ENCODE peak calls at places on chromosomes 12 and 14, in ten cellular contexts. One of them, this sample, is unnamed.
A peak's percentile ranks its signal among the peaks of the same experiment; 100 is the strongest.

GRCh38 chr12:95131589-95132335 is 58.3 kb upstream of the NR2C1 start:
- DNase-seq in pancreas: no peak
- DNase-seq in sigmoid colon: no peak
- DNase-seq in suprapubic skin: no peak
- DNase-seq in psoas muscle: no peak
- DNase-seq in fibroblast of pulmonary artery: peak; percentile 33
- DNase-seq in MM.1S: no peak
- DNase-seq in astrocyte: no peak
- DNase-seq in Calu3: no peak
- DNase-seq in cardiac muscle cell: no peak
- DNase-seq in this sample: no peak

GRCh38 chr12:119699199-119699765 is 31.3 kb downstream of the PRKAB1 start:
- DNase-seq in pancreas: no peak
- DNase-seq in sigmoid colon: no peak
- DNase-seq in suprapubic skin: no peak
- DNase-seq in psoas muscle: no peak
- DNase-seq in fibroblast of pulmonary artery: no peak
- DNase-seq in MM.1S: no peak
- DNase-seq in astrocyte: no peak
- DNase-seq in Calu3: no peak
- DNase-seq in cardiac muscle cell: no peak
- DNase-seq in this sample: no peak

GRCh38 chr12:116508145-116509121 is 50.7 kb upstream of the MAP1LC3B2 start:
- DNase-seq in pancreas: no peak
- DNase-seq in sigmoid colon: peak; percentile 77
- DNase-seq in suprapubic skin: no peak
- DNase-seq in psoas muscle: peak; percentile 56
- DNase-seq in fibroblast of pulmonary artery: peak; percentile 56
- DNase-seq in MM.1S: no peak
- DNase-seq in astrocyte: no peak
- DNase-seq in Calu3: no peak
- DNase-seq in cardiac muscle cell: peak; percentile 62
- DNase-seq in this sample: peak; percentile 26

GRCh38 chr12:40164034-40164433 is 58.2 kb upstream of the SLC2A13 start:
- DNase-seq in pancreas: no peak
- DNase-seq in sigmoid colon: no peak
- DNase-seq in suprapubic skin: no peak
- DNase-seq in psoas muscle: no peak
- DNase-seq in fibroblast of pulmonary artery: no peak
- DNase-seq in MM.1S: no peak
- DNase-seq in astrocyte: no peak
- DNase-seq in Calu3: no peak
- DNase-seq in cardiac muscle cell: no peak
- DNase-seq in this sample: no peak

GRCh38 chr14:96494331-96494730 is 7.9 kb upstream of the PAPOLA start:
- DNase-seq in pancreas: no peak
- DNase-seq in sigmoid colon: no peak
- DNase-seq in suprapubic skin: no peak
- DNase-seq in psoas muscle: no peak
- DNase-seq in fibroblast of pulmonary artery: no peak
- DNase-seq in MM.1S: no peak
- DNase-seq in astrocyte: no peak
- DNase-seq in Calu3: no peak
- DNase-seq in cardiac muscle cell: no peak
- DNase-seq in this sample: no peak

GRCh38 chr14:103748539-103748867 is 32.9 kb downstream of the ZFYVE21 start:
- DNase-seq in pancreas: no peak
- DNase-seq in sigmoid colon: peak; percentile 47
- DNase-seq in suprapubic skin: peak; percentile 59
- DNase-seq in psoas muscle: no peak
- DNase-seq in fibroblast of pulmonary artery: no peak
- DNase-seq in MM.1S: peak; percentile 76
- DNase-seq in astrocyte: no peak
- DNase-seq in Calu3: no peak
- DNase-seq in cardiac muscle cell: no peak
- DNase-seq in this sample: no peak

GRCh38 chr12:30985814-30986452 is 59.4 kb downstream of the TSPAN11 start:
- DNase-seq in pancreas: no peak
- DNase-seq in sigmoid colon: no peak
- DNase-seq in suprapubic skin: no peak
- DNase-seq in psoas muscle: no peak
- DNase-seq in fibroblast of pulmonary artery: peak; percentile 60
- DNase-seq in MM.1S: peak; percentile 46
- DNase-seq in astrocyte: no peak
- DNase-seq in Calu3: peak; percentile 72
- DNase-seq in cardiac muscle cell: peak; percentile 78
- DNase-seq in this sample: peak; percentile 74

GRCh38 chr12:66500841-66501240 is 178.0 kb downstream of the GRIP1 start:
- DNase-seq in pancreas: no peak
- DNase-seq in sigmoid colon: no peak
- DNase-seq in suprapubic skin: no peak
- DNase-seq in psoas muscle: no peak
- DNase-seq in fibroblast of pulmonary artery: no peak
- DNase-seq in MM.1S: peak; percentile 93
- DNase-seq in astrocyte: no peak
- DNase-seq in Calu3: no peak
- DNase-seq in cardiac muscle cell: no peak
- DNase-seq in this sample: peak; percentile 54

GRCh38 chr12:7395950-7396349 is 48.0 kb downstream of the CD163L1 start:
- DNase-seq in pancreas: no peak
- DNase-seq in sigmoid colon: no peak
- DNase-seq in suprapubic skin: no peak
- DNase-seq in psoas muscle: no peak
- DNase-seq in fibroblast of pulmonary artery: no peak
- DNase-seq in MM.1S: no peak
- DNase-seq in astrocyte: no peak
- DNase-seq in Calu3: no peak
- DNase-seq in cardiac muscle cell: no peak
- DNase-seq in this sample: no peak

GRCh38 chr14:93775744-93776143 is 12.5 kb downstream of the PRIMA1 start:
- DNase-seq in pancreas: no peak
- DNase-seq in sigmoid colon: no peak
- DNase-seq in suprapubic skin: peak; percentile 41
- DNase-seq in psoas muscle: no peak
- DNase-seq in fibroblast of pulmonary artery: no peak
- DNase-seq in MM.1S: no peak
- DNase-seq in astrocyte: no peak
- DNase-seq in Calu3: no peak
- DNase-seq in cardiac muscle cell: no peak
- DNase-seq in this sample: no peak

GRCh38 chr12:38880288-38880687 is 25.1 kb downstream of the CPNE8 start:
- DNase-seq in pancreas: no peak
- DNase-seq in sigmoid colon: no peak
- DNase-seq in suprapubic skin: no peak
- DNase-seq in psoas muscle: no peak
- DNase-seq in fibroblast of pulmonary artery: no peak
- DNase-seq in MM.1S: no peak
- DNase-seq in astrocyte: no peak
- DNase-seq in Calu3: no peak
- DNase-seq in cardiac muscle cell: no peak
- DNase-seq in this sample: no peak

GRCh38 chr14:85528080-85528881 is 1.7 kb upstream of the FLRT2 start:
- DNase-seq in pancreas: no peak
- DNase-seq in sigmoid colon: peak; percentile 66
- DNase-seq in suprapubic skin: no peak
- DNase-seq in psoas muscle: peak; percentile 38
- DNase-seq in fibroblast of pulmonary artery: peak; percentile 95
- DNase-seq in MM.1S: no peak
- DNase-seq in astrocyte: peak; percentile 85
- DNase-seq in Calu3: no peak
- DNase-seq in cardiac muscle cell: peak; percentile 76
- DNase-seq in this sample: no peak

DNA sequence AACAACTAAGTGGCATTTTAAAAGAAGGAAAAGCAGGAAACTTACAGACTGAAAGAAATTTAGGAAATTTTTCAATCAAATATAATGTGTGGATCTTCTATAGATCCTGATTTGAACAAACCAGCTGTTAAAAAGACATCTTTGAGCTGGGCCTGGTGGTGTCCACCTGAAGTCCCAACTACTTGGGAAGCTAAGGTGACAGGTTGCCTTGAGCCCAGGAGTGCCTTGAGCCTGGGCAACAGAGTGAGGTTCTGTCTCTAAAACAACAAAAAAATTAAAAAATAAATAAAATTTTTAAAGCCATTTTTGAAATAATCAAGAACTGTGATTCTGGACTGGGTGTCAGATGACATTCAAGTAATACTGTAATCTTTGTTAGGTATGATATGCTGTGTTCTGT is 7.0 kb downstream of the CKAP4 start:
- DNase-seq in pancreas: no peak
- DNase-seq in sigmoid colon: no peak
- DNase-seq in suprapubic skin: peak; percentile 15
- DNase-seq in psoas muscle: no peak
- DNase-seq in fibroblast of pulmonary artery: no peak
- DNase-seq in MM.1S: no peak
- DNase-seq in astrocyte: no peak
- DNase-seq in Calu3: no peak
- DNase-seq in cardiac muscle cell: no peak
- DNase-seq in this sample: no peak
- TF ChIP-seq CTCF in pancreas: no peak
- TF ChIP-seq CTCF in sigmoid colon: no peak
- TF ChIP-seq CTCF in suprapubic skin: no peak
- TF ChIP-seq CTCF in psoas muscle: no peak
- TF ChIP-seq CTCF in fibroblast of pulmonary artery: no peak
- TF ChIP-seq CTCF in MM.1S: no peak
- TF ChIP-seq CTCF in astrocyte: no peak
- TF ChIP-seq CTCF in Calu3: no peak
- TF ChIP-seq CTCF in cardiac muscle cell: no peak
- TF ChIP-seq CTCF in this sample: no peak

GRCh38 chr12:56634837-56635538 is 4.9 kb upstream of the BAZ2A start:
- DNase-seq in pancreas: peak; percentile 90
- DNase-seq in sigmoid colon: peak; percentile 93
- DNase-seq in suprapubic skin: peak; percentile 89
- DNase-seq in psoas muscle: peak; percentile 89
- DNase-seq in fibroblast of pulmonary artery: peak; percentile 86
- DNase-seq in MM.1S: peak; percentile 84
- DNase-seq in astrocyte: peak; percentile 74
- DNase-seq in Calu3: peak; percentile 88
- DNase-seq in cardiac muscle cell: peak; percentile 85
- DNase-seq in this sample: peak; percentile 86
- TF ChIP-seq CTCF in pancreas: no peak
- TF ChIP-seq CTCF in sigmoid colon: no peak
- TF ChIP-seq CTCF in suprapubic skin: no peak
- TF ChIP-seq CTCF in psoas muscle: peak; percentile 45
- TF ChIP-seq CTCF in fibroblast of pulmonary artery: peak; percentile 58
- TF ChIP-seq CTCF in MM.1S: peak; percentile 33
- TF ChIP-seq CTCF in astrocyte: peak; percentile 30
- TF ChIP-seq CTCF in Calu3: peak; percentile 34
- TF ChIP-seq CTCF in cardiac muscle cell: peak; percentile 62
- TF ChIP-seq CTCF in this sample: no peak

GRCh38 chr14:57420986-57421385 is 30.6 kb downstream of the NAA30 start:
- DNase-seq in pancreas: no peak
- DNase-seq in sigmoid colon: no peak
- DNase-seq in suprapubic skin: no peak
- DNase-seq in psoas muscle: no peak
- DNase-seq in fibroblast of pulmonary artery: no peak
- DNase-seq in MM.1S: no peak
- DNase-seq in astrocyte: peak; percentile 2
- DNase-seq in Calu3: no peak
- DNase-seq in cardiac muscle cell: no peak
- DNase-seq in this sample: no peak
- TF ChIP-seq CTCF in pancreas: no peak
- TF ChIP-seq CTCF in sigmoid colon: no peak
- TF ChIP-seq CTCF in suprapubic skin: no peak
- TF ChIP-seq CTCF in psoas muscle: no peak
- TF ChIP-seq CTCF in fibroblast of pulmonary artery: no peak
- TF ChIP-seq CTCF in MM.1S: no peak
- TF ChIP-seq CTCF in astrocyte: no peak
- TF ChIP-seq CTCF in Calu3: no peak
- TF ChIP-seq CTCF in cardiac muscle cell: no peak
- TF ChIP-seq CTCF in this sample: no peak

GRCh38 chr12:132217800-132218518 is 73.7 kb downstream of the NOC4L start:
- DNase-seq in pancreas: no peak
- DNase-seq in sigmoid colon: no peak
- DNase-seq in suprapubic skin: no peak
- DNase-seq in psoas muscle: no peak
- DNase-seq in fibroblast of pulmonary artery: no peak
- DNase-seq in MM.1S: no peak
- DNase-seq in astrocyte: no peak
- DNase-seq in Calu3: no peak
- DNase-seq in cardiac muscle cell: no peak
- DNase-seq in this sample: no peak

GRCh38 chr12:132218915-132219314 is 74.7 kb downstream of the NOC4L start:
- DNase-seq in pancreas: peak; percentile 22
- DNase-seq in sigmoid colon: no peak
- DNase-seq in suprapubic skin: no peak
- DNase-seq in psoas muscle: no peak
- DNase-seq in fibroblast of pulmonary artery: no peak
- DNase-seq in MM.1S: peak; percentile 18
- DNase-seq in astrocyte: no peak
- DNase-seq in Calu3: peak; percentile 62
- DNase-seq in cardiac muscle cell: peak; percentile 42
- DNase-seq in this sample: peak; percentile 76

GRCh38 chr12:132217371-132217770 is 73.1 kb downstream of the NOC4L start:
- DNase-seq in pancreas: no peak
- DNase-seq in sigmoid colon: no peak
- DNase-seq in suprapubic skin: no peak
- DNase-seq in psoas muscle: no peak
- DNase-seq in fibroblast of pulmonary artery: no peak
- DNase-seq in MM.1S: no peak
- DNase-seq in astrocyte: no peak
- DNase-seq in Calu3: no peak
- DNase-seq in cardiac muscle cell: no peak
- DNase-seq in this sample: no peak

GRCh38 chr12:132218519-132218860 is 74.2 kb downstream of the NOC4L start:
- DNase-seq in pancreas: no peak
- DNase-seq in sigmoid colon: no peak
- DNase-seq in suprapubic skin: no peak
- DNase-seq in psoas muscle: no peak
- DNase-seq in fibroblast of pulmonary artery: no peak
- DNase-seq in MM.1S: no peak
- DNase-seq in astrocyte: no peak
- DNase-seq in Calu3: no peak
- DNase-seq in cardiac muscle cell: no peak
- DNase-seq in this sample: no peak

GRCh38 chr12:132219323-132219722 is 75.1 kb downstream of the NOC4L start:
- DNase-seq in pancreas: peak; percentile 56
- DNase-seq in sigmoid colon: no peak
- DNase-seq in suprapubic skin: no peak
- DNase-seq in psoas muscle: no peak
- DNase-seq in fibroblast of pulmonary artery: no peak
- DNase-seq in MM.1S: no peak
- DNase-seq in astrocyte: no peak
- DNase-seq in Calu3: no peak
- DNase-seq in cardiac muscle cell: no peak
- DNase-seq in this sample: no peak
- TF ChIP-seq CTCF in pancreas: no peak
- TF ChIP-seq CTCF in sigmoid colon: no peak
- TF ChIP-seq CTCF in suprapubic skin: no peak
- TF ChIP-seq CTCF in psoas muscle: no peak
- TF ChIP-seq CTCF in fibroblast of pulmonary artery: no peak
- TF ChIP-seq CTCF in MM.1S: no peak
- TF ChIP-seq CTCF in astrocyte: no peak
- TF ChIP-seq CTCF in Calu3: no peak
- TF ChIP-seq CTCF in cardiac muscle cell: no peak
- TF ChIP-seq CTCF in this sample: no peak

This sample was measured in GM20000.